ENCODE peak calls at places on chromosomes 12 and 14, in four cellular contexts. R is tibial nerve, T is keratinocyte, D is astrocyte. S is an unnamed sample.

GRCh38 chr14:54818201-54819133 is 84.2 kb downstream of the GCH1 start:
- DNase-seq in D (peak), T (no peak), R (no peak), S (no peak)

GRCh38 chr12:18578191-18578590 is 159.6 kb downstream of the PLCZ1 start:
- DNase-seq in T (peak), R (no peak), D (peak), S (no peak)

GRCh38 chr14:30993071-30993470 is 32.4 kb upstream of the AP4S1 start:
- DNase-seq in R (no peak), D (no peak), T (no peak), S (no peak)

GRCh38 chr14:90698379-90698869 is 117.8 kb downstream of the TTC7B start:
- DNase-seq in D (peak), T (no peak), R (peak), S (no peak)

GRCh38 chr12:127165567-127166392 is 1101.2 kb upstream of the TMEM132C start:
- DNase-seq in T (no peak), R (peak), D (peak), S (peak)

GRCh38 chr14:104246401-104247335 is 108.3 kb downstream of the KIF26A start:
- DNase-seq in R (no peak), D (no peak), T (no peak), S (no peak)

GRCh38 chr12:120940799-120941198 is 36.6 kb upstream of the SPPL3 start:
- DNase-seq in T (no peak), R (no peak), D (peak), S (no peak)

GRCh38 chr12:62844915-62845314 is 90.0 kb downstream of the PPM1H start:
- DNase-seq in D (no peak), T (no peak), R (no peak), S (no peak)

GRCh38 chr14:40204441-40205175 is 772.4 kb upstream of the FBXO33 start:
- DNase-seq in R (no peak), D (no peak), T (no peak), S (no peak)

GRCh38 chr12:64779349-64779974 is 20.3 kb upstream of the GNS start:
- DNase-seq in R (no peak), T (no peak), D (no peak), S (no peak)

GRCh38 chr12:11704094-11704493 is 54.6 kb downstream of the ETV6 start:
- DNase-seq in D (no peak), T (no peak), R (no peak), S (no peak)

GRCh38 chr14:55416866-55417265 is 5.2 kb upstream of the ATG14 start:
- DNase-seq in T (no peak), R (no peak), D (no peak), S (no peak)

GRCh38 chr14:99124482-99125104 is 147.4 kb downstream of the BCL11B start:
- DNase-seq in T (no peak), R (no peak), D (no peak), S (no peak)
- TF ChIP-seq CTCF in T (no peak), R (no peak), D (no peak), S (no peak)

GRCh38 chr14:68897559-68898160 is 81.4 kb downstream of the ACTN1 start:
- DNase-seq in R (no peak), D (no peak), T (no peak), S (no peak)
- TF ChIP-seq CTCF in R (no peak), D (no peak), T (no peak), S (no peak)

DNA sequence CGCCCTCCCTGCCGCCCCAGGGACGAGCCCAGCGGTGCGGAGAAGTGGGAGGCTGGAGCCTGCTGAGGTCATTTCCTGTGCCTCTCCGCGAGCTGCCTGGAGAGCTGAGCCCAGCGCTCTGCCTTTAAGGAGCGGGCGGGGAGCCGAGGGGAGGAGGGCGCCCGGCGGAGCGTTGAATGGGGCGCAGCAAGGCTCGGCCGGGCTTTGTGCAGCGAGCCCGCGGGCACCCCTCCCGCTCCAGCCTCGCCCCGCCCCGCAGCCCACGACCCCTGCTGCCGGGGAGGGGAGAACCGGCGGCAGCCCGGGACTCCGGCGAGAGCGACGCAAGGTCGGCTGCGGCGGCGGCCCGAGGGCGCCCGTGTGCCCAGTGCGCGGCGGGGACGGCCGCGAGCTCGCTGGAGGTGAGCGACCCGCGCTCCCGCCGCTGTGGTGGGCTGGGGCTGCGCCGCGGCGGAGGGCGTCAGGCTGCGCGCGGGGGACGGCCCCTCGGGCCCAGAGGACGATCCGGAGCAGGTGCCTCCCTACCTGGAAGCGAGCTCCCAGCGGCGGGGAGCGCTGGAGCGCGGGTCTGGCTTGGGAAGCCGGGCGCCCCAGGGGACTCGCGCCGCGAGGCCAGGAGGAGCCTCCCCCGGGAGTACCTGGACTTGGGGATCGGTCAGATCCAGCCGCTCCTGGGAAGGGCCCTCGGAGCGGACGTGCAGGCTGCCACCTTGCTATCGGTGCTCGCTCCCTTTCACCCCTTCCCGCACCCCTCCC is at the start of gene PLEKHH1:
- DNase-seq in T (no peak), R (peak), D (peak), S (no peak)
- TF ChIP-seq CTCF in T (no peak), R (no peak), D (no peak), S (no peak)

GRCh38 chr14:102295301-102295700 is 9.7 kb downstream of the MOK start:
- DNase-seq in T (no peak), D (peak), R (no peak), S (no peak)
- TF ChIP-seq CTCF in T (no peak), D (peak), R (no peak), S (no peak)

DNA sequence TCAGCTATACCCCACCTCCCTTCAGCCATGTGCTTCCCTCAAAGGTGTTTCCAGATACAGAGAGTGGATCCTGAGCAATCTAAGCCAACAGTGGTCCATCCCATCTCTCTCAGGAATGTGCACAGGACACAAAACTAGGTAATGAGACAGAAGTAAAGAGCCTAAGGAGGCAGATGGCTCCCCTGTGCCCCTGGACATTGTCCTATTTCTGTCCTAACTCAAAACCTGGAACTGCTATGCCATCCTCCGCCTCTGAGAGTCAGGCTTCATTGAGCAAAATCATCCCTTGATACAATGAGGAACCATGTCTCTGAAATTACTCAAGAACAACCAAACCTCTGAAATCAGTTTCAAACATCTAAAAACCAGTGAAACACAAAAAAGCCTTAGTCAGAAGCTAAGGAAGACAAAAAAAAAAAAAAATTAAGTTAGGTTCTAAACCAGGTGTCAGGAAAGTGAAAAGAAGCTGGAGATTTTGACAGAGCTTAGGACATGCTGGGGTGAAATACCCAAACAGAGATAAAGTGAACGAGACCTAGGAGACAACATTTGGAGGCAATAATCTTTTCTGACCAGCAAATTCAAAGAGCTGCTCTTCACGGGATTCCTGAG is 200.3 kb upstream of the PLEKHG7 start:
- DNase-seq in R (no peak), D (no peak), T (no peak), S (no peak)
- TF ChIP-seq CTCF in R (peak), D (no peak), T (peak), S (no peak)

GRCh38 chr12:117671734-117672133 is 297.1 kb downstream of the KSR2 start:
- DNase-seq in D (no peak), R (no peak), T (no peak), S (no peak)
- TF ChIP-seq CTCF in D (peak), R (no peak), T (peak), S (no peak)

S was measured in omental fat pad.